ENCODE peak calls at places on chromosomes 3 and 15, in seven cellular contexts. M is psoas muscle, N is uterus, B is GM12878, W is left ventricle myocardium inferior, Q is adrenal gland, E is esophagus squamous epithelium. J is an unnamed sample.

GRCh38 chr3:45943207-45943846 is at the start of gene CXCR6:
- DNase-seq in E (no peak), M (no peak), N (no peak), Q (no peak), B (no peak), W (no peak), J (no peak)

GRCh38 chr3:105473521-105474223 is 107.0 kb downstream of the ALCAM start:
- DNase-seq in W (no peak), E (no peak), N (no peak), Q (no peak), B (no peak), M (no peak), J (no peak)

GRCh38 chr3:152417181-152417580 is 148.5 kb downstream of the MBNL1 start:
- DNase-seq in B (no peak), Q (no peak), E (no peak), M (no peak), N (no peak), W (no peak), J (no peak)

GRCh38 chr3:139928708-139929505 is 6.1 kb upstream of the CLSTN2 start:
- DNase-seq in E (no peak), B (no peak), M (no peak), W (no peak), N (no peak), Q (no peak), J (no peak)

GRCh38 chr15:67244966-67245478 is 9.4 kb downstream of the AAGAB start:
- DNase-seq in B (no peak), M (no peak), Q (no peak), W (no peak), N (no peak), E (no peak), J (no peak)

GRCh38 chr3:9703240-9703639 is 393 bp upstream of the CPNE9 start:
- DNase-seq in N (no peak), M (no peak), W (no peak), E (no peak), Q (no peak), B (no peak), J (no peak)

GRCh38 chr15:45121706-45122417 is 7.7 kb downstream of the DUOXA2 start:
- DNase-seq in N (no peak), Q (peak; percentile 29), B (no peak), W (no peak), E (no peak), M (no peak), J (no peak)

GRCh38 chr3:161104561-161105551 is at the start of gene B3GALNT1:
- DNase-seq in B (no peak), M (peak; percentile 49), Q (peak; percentile 53), W (peak; percentile 61), N (peak; percentile 40), E (no peak), J (no peak)

GRCh38 chr15:40097968-40098476 is 10.7 kb downstream of the BMF start:
- DNase-seq in M (peak; percentile 54), N (peak; percentile 29), B (no peak), Q (peak; percentile 64), E (no peak), W (peak; percentile 65), J (no peak)

GRCh38 chr15:22979699-22980188 is 424 bp downstream of the CYFIP1 start:
- DNase-seq in B (no peak), E (no peak), N (peak; percentile 46), W (no peak), M (peak; percentile 41), Q (peak; percentile 20), J (no peak)

GRCh38 chr3:29555590-29555989 is 274.7 kb downstream of the RBMS3 start:
- DNase-seq in Q (no peak), E (no peak), M (no peak), B (no peak), N (no peak), W (no peak), J (no peak)

GRCh38 chr15:80970018-80970657 is 19.5 kb downstream of the MESD start:
- DNase-seq in E (no peak), M (peak; percentile 42), W (peak; percentile 42), Q (peak; percentile 48), B (no peak), N (peak; percentile 57), J (peak; percentile 68)

GRCh38 chr3:59313365-59313764 is 263.5 kb upstream of the CFAP20DC start:
- DNase-seq in M (peak; percentile 15), Q (peak; percentile 51), N (no peak), B (no peak), W (peak; percentile 51), E (no peak), J (peak; percentile 62)

GRCh38 chr3:55909373-55909772 is 422.3 kb upstream of the WNT5A start:
- DNase-seq in N (no peak), E (no peak), Q (no peak), B (no peak), W (no peak), M (no peak), J (no peak)

GRCh38 chr3:55904716-55905115 is 417.6 kb upstream of the WNT5A start:
- DNase-seq in M (no peak), N (no peak), Q (no peak), B (no peak), W (no peak), E (no peak), J (no peak)

GRCh38 chr3:55910543-55910942 is 423.4 kb upstream of the WNT5A start:
- DNase-seq in E (no peak), B (no peak), Q (no peak), W (no peak), M (no peak), N (no peak), J (no peak)

GRCh38 chr3:55906896-55907295 is 419.8 kb upstream of the WNT5A start:
- DNase-seq in E (no peak), Q (peak; percentile 17), N (no peak), W (no peak), M (no peak), B (no peak), J (no peak)

GRCh38 chr3:55907616-55908015 is 420.5 kb upstream of the WNT5A start:
- DNase-seq in Q (no peak), N (no peak), W (no peak), B (no peak), E (no peak), M (no peak), J (no peak)
- H3K9me3 ChIP-seq in Q (no peaks in the 10 kb centered on the region), N (no peaks in the 10 kb centered on the region), W (no peaks in the 10 kb centered on the region), B (no peaks in the 10 kb centered on the region), E (no peaks in the 10 kb centered on the region), M (no peaks in the 10 kb centered on the region), J (no peaks in the 10 kb centered on the region)

DNA sequence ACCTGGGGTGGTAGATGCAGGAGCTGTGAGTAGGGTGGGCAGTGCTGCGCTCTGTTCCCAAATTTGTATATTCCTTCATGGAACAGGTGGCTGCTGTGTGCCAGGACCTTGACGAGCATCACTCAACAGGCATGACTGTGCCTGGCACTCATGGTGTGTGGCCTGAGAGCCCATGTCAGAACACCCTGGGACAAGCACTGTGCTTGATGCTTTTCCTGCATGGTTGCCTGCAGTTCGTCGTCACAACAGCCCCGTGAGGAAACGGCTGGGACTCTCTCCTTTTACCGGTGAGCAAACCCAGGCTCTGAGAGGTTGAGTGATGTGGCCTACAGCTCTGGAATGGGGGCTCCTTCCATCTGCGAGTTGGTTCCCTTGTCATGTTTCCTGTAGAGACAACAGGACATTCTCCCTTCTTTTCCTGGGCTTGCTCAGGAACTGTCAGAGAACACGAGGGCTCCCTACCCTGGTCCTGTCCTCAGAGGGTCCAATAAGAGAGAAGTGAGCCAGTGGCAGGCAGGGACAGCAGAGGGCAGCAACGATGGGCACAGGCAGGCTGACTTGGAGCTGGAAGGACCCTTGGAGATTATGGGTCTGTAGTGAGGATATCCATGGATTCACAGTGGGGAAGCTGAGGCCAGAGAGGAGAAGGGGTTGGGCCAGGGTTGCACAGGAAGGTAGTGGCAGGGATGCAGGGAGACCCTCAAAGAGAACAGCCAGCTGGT is 37.4 kb downstream of the PRKCD start:
- DNase-seq in B (no peak), E (no peak), M (no peak), Q (no peak), W (no peak), N (no peak), J (no peak)
- TF ChIP-seq CTCF in B (peak; percentile 23), E (no peak), M (no peak), Q (no peak), W (peak; percentile 28), N (no peak), J (no peak)

GRCh38 chr3:196927571-196928453 is 14.5 kb downstream of the NCBP2 start:
- DNase-seq in N (no peak), M (no peak), E (no peak), Q (no peak), W (no peak), B (no peak), J (no peak)

GRCh38 chr3:196932600-196932999 is 9.7 kb downstream of the NCBP2 start:
- DNase-seq in Q (no peak), W (no peak), E (no peak), N (no peak), B (no peak), M (no peak), J (no peak)

GRCh38 chr3:196936288-196936687 is 6.0 kb downstream of the NCBP2 start:
- DNase-seq in N (no peak), Q (no peak), M (no peak), E (no peak), W (no peak), B (no peak), J (no peak)

GRCh38 chr3:196931157-196931556 is 11.2 kb downstream of the NCBP2 start:
- DNase-seq in E (no peak), Q (no peak), W (no peak), B (no peak), M (no peak), N (no peak), J (no peak)

GRCh38 chr3:196931828-196932587 is 10.3 kb downstream of the NCBP2 start:
- DNase-seq in E (no peak), N (no peak), M (no peak), Q (no peak), B (no peak), W (no peak), J (no peak)
- H3K36me3 ChIP-seq in E (peaks cover 94% of the 10 kb centered on the region), N (no peaks in the 10 kb centered on the region), M (peaks cover 25% of the 10 kb centered on the region), Q (no peaks in the 10 kb centered on the region), B (peaks cover 14% of the 10 kb centered on the region), W (peaks cover 83% of the 10 kb centered on the region), J (peaks cover 77% of the 10 kb centered on the region)

DNA sequence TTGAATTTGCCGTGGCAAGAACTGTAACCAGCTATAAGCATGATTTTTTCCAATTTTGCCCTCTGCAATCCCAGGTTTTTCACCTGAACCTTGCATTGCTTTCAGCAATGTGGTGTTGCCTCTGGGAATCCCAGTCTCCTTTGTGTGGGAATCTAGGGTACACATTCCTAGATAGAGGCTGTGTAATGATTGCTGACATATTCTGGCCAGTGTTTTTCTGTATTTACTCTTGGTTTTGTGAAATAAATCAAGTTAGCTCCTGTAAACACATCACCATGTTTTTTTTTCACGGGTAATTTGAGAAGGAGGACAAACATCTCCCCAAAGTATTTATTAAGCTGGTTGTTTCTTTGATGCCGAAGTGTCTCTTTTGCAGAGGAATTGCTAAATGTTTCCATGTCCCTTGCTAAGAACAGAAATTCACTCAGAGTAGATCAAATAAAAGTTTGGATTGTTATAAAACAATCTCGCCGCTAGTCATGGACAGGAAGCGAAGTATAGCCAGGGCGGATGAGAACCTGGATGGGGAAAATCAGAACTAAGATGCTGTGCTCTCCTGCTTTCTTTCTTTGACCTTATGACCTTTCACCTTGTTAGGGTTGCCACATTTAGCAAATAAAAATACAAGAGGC is 1.2 kb downstream of the CFAP91 start:
- DNase-seq in B (no peak), W (no peak), N (no peak), E (no peak), M (no peak), Q (no peak), J (no peak)
- H3K9me3 ChIP-seq in B (peaks cover 14% of the 10 kb centered on the region), W (no peaks in the 10 kb centered on the region), N (no peaks in the 10 kb centered on the region), E (no peaks in the 10 kb centered on the region), M (no peaks in the 10 kb centered on the region), Q (no peaks in the 10 kb centered on the region), J (no peaks in the 10 kb centered on the region)

J was measured in right atrium auricular region.